ENCODE peak calls at places on chromosomes 5 and 9, in six cellular contexts. One of them, this sample, is unnamed.

GRCh38 chr5:63094730-63095129 is 516.1 kb downstream of the LRRC70 start:
- DNase-seq in naive thymus-derived CD4-positive, alpha-beta T cell: no peak
- DNase-seq in LoVo: no peak
- DNase-seq in NCI-H82: no peak
- DNase-seq in AG09319: no peak
- DNase-seq in DMS 273 treated with DMSO at 0.1 percent for 48 hours: no peak
- DNase-seq in this sample: no peak

GRCh38 chr5:180138214-180138975 is 66.8 kb upstream of the RNF130 start:
- DNase-seq in naive thymus-derived CD4-positive, alpha-beta T cell: no peak
- DNase-seq in LoVo: no peak
- DNase-seq in NCI-H82: peak; percentile 37
- DNase-seq in AG09319: no peak
- DNase-seq in DMS 273 treated with DMSO at 0.1 percent for 48 hours: no peak
- DNase-seq in this sample: no peak

GRCh38 chr9:79257215-79257614 is 314.6 kb upstream of the TLE4 start:
- DNase-seq in naive thymus-derived CD4-positive, alpha-beta T cell: no peak
- DNase-seq in LoVo: no peak
- DNase-seq in NCI-H82: peak; percentile 80
- DNase-seq in AG09319: no peak
- DNase-seq in DMS 273 treated with DMSO at 0.1 percent for 48 hours: no peak
- DNase-seq in this sample: no peak

GRCh38 chr9:127049044-127049443 is 73.4 kb downstream of the ANGPTL2 start:
- DNase-seq in naive thymus-derived CD4-positive, alpha-beta T cell: no peak
- DNase-seq in LoVo: peak; percentile 65
- DNase-seq in NCI-H82: no peak
- DNase-seq in AG09319: peak; percentile 59
- DNase-seq in DMS 273 treated with DMSO at 0.1 percent for 48 hours: no peak
- DNase-seq in this sample: peak; percentile 44

GRCh38 chr9:128690684-128691034 is 1.6 kb downstream of the SET start:
- DNase-seq in naive thymus-derived CD4-positive, alpha-beta T cell: no peak
- DNase-seq in LoVo: no peak
- DNase-seq in NCI-H82: no peak
- DNase-seq in AG09319: no peak
- DNase-seq in DMS 273 treated with DMSO at 0.1 percent for 48 hours: no peak
- DNase-seq in this sample: no peak

GRCh38 chr9:33466565-33467495 is 6.9 kb downstream of the NOL6 start:
- DNase-seq in naive thymus-derived CD4-positive, alpha-beta T cell: peak; percentile 47
- DNase-seq in LoVo: peak; percentile 50
- DNase-seq in NCI-H82: peak; percentile 63
- DNase-seq in AG09319: no peak
- DNase-seq in DMS 273 treated with DMSO at 0.1 percent for 48 hours: no peak
- DNase-seq in this sample: no peak

GRCh38 chr9:96048116-96048953 is 172.8 kb downstream of the ERCC6L2 start:
- DNase-seq in naive thymus-derived CD4-positive, alpha-beta T cell: no peak
- DNase-seq in LoVo: no peak
- DNase-seq in NCI-H82: peak; percentile 46
- DNase-seq in AG09319: no peak
- DNase-seq in DMS 273 treated with DMSO at 0.1 percent for 48 hours: no peak
- DNase-seq in this sample: no peak

GRCh38 chr9:89890326-89890980 is 285.6 kb downstream of the GADD45G start:
- DNase-seq in naive thymus-derived CD4-positive, alpha-beta T cell: no peak
- DNase-seq in LoVo: no peak
- DNase-seq in NCI-H82: no peak
- DNase-seq in AG09319: no peak
- DNase-seq in DMS 273 treated with DMSO at 0.1 percent for 48 hours: no peak
- DNase-seq in this sample: no peak

GRCh38 chr9:130058887-130059286 is 5.2 kb downstream of the GPR107 start:
- DNase-seq in naive thymus-derived CD4-positive, alpha-beta T cell: no peak
- DNase-seq in LoVo: no peak
- DNase-seq in NCI-H82: no peak
- DNase-seq in AG09319: no peak
- DNase-seq in DMS 273 treated with DMSO at 0.1 percent for 48 hours: no peak
- DNase-seq in this sample: no peak

GRCh38 chr5:163509288-163510040 is 4.0 kb downstream of the MAT2B start:
- DNase-seq in naive thymus-derived CD4-positive, alpha-beta T cell: peak; percentile 19
- DNase-seq in LoVo: peak; percentile 80
- DNase-seq in NCI-H82: no peak
- DNase-seq in AG09319: no peak
- DNase-seq in DMS 273 treated with DMSO at 0.1 percent for 48 hours: no peak
- DNase-seq in this sample: no peak

GRCh38 chr9:137032893-137033292 is 1.0 kb upstream of the FUT7 start:
- DNase-seq in naive thymus-derived CD4-positive, alpha-beta T cell: no peak
- DNase-seq in LoVo: no peak
- DNase-seq in NCI-H82: no peak
- DNase-seq in AG09319: no peak
- DNase-seq in DMS 273 treated with DMSO at 0.1 percent for 48 hours: no peak
- DNase-seq in this sample: no peak

GRCh38 chr9:93636667-93637066 is 60.3 kb downstream of the PHF2 start:
- DNase-seq in naive thymus-derived CD4-positive, alpha-beta T cell: no peak
- DNase-seq in LoVo: no peak
- DNase-seq in NCI-H82: no peak
- DNase-seq in AG09319: no peak
- DNase-seq in DMS 273 treated with DMSO at 0.1 percent for 48 hours: no peak
- DNase-seq in this sample: no peak

GRCh38 chr5:115977988-115978387 is 15.7 kb downstream of the LVRN start:
- DNase-seq in naive thymus-derived CD4-positive, alpha-beta T cell: no peak
- DNase-seq in LoVo: no peak
- DNase-seq in NCI-H82: no peak
- DNase-seq in AG09319: peak; percentile 57
- DNase-seq in DMS 273 treated with DMSO at 0.1 percent for 48 hours: no peak
- DNase-seq in this sample: no peak

GRCh38 chr9:27154923-27155322 is 45.9 kb downstream of the TEK start:
- DNase-seq in naive thymus-derived CD4-positive, alpha-beta T cell: no peak
- DNase-seq in LoVo: peak; percentile 6
- DNase-seq in NCI-H82: no peak
- DNase-seq in AG09319: peak; percentile 16
- DNase-seq in DMS 273 treated with DMSO at 0.1 percent for 48 hours: no peak
- DNase-seq in this sample: no peak

GRCh38 chr5:106363578-106363977 is 1307.2 kb downstream of the EFNA5 start:
- DNase-seq in naive thymus-derived CD4-positive, alpha-beta T cell: no peak
- DNase-seq in LoVo: no peak
- DNase-seq in NCI-H82: no peak
- DNase-seq in AG09319: no peak
- DNase-seq in DMS 273 treated with DMSO at 0.1 percent for 48 hours: no peak
- DNase-seq in this sample: no peak

GRCh38 chr9:98784855-98785254 is 11.5 kb downstream of the ANKS6 start:
- DNase-seq in naive thymus-derived CD4-positive, alpha-beta T cell: no peak
- DNase-seq in LoVo: no peak
- DNase-seq in NCI-H82: no peak
- DNase-seq in AG09319: no peak
- DNase-seq in DMS 273 treated with DMSO at 0.1 percent for 48 hours: no peak
- DNase-seq in this sample: no peak

GRCh38 chr5:164422400-164422799 is 917.0 kb downstream of the MAT2B start:
- DNase-seq in naive thymus-derived CD4-positive, alpha-beta T cell: no peak
- DNase-seq in LoVo: no peak
- DNase-seq in NCI-H82: no peak
- DNase-seq in AG09319: no peak
- DNase-seq in DMS 273 treated with DMSO at 0.1 percent for 48 hours: no peak
- DNase-seq in this sample: no peak

This sample was measured in NCI-H774.